ENCODE peak calls at places on chromosomes 3 and 15, in four cellular contexts. One of them, this sample, is unnamed.

GRCh38 chr15:57572463-57572862 is 19.2 kb upstream of the MYZAP start:
- DNase-seq in stomach: no peak
- DNase-seq in Peyer's patch: no peak
- DNase-seq in A549: no peak
- DNase-seq in this sample: no peak

GRCh38 chr15:90209591-90209990 is 8.5 kb downstream of the SEMA4B start:
- DNase-seq in stomach: no peak
- DNase-seq in Peyer's patch: no peak
- DNase-seq in A549: no peak
- DNase-seq in this sample: no peak

GRCh38 chr15:90643301-90643632 is 73.9 kb upstream of the BLM start:
- DNase-seq in stomach: no peak
- DNase-seq in Peyer's patch: no peak
- DNase-seq in A549: no peak
- DNase-seq in this sample: no peak

GRCh38 chr3:9909221-9910013 is 6.8 kb downstream of the IL17RE start:
- DNase-seq in stomach: peak; percentile 40
- DNase-seq in Peyer's patch: no peak
- DNase-seq in A549: no peak
- DNase-seq in this sample: no peak

GRCh38 chr3:127831723-127832172 is 9.4 kb upstream of the MGLL start:
- DNase-seq in stomach: peak; percentile 58
- DNase-seq in Peyer's patch: peak; percentile 70
- DNase-seq in A549: no peak
- DNase-seq in this sample: no peak

GRCh38 chr3:66036586-66037061 is 2.1 kb downstream of the MAGI1 start:
- DNase-seq in stomach: peak; percentile 44
- DNase-seq in Peyer's patch: no peak
- DNase-seq in A549: no peak
- DNase-seq in this sample: no peak

GRCh38 chr3:38227989-38228388 is 37.6 kb upstream of the SLC22A13 start:
- DNase-seq in stomach: no peak
- DNase-seq in Peyer's patch: no peak
- DNase-seq in A549: no peak
- DNase-seq in this sample: no peak

GRCh38 chr15:95558131-95558530 is 772.4 kb upstream of the NR2F2 start:
- DNase-seq in stomach: no peak
- DNase-seq in Peyer's patch: no peak
- DNase-seq in A549: peak; percentile 20
- DNase-seq in this sample: no peak

GRCh38 chr15:33735637-33736247 is 232.6 kb upstream of the CHRM5 start:
- DNase-seq in stomach: peak; percentile 28
- DNase-seq in Peyer's patch: no peak
- DNase-seq in A549: peak; percentile 46
- DNase-seq in this sample: no peak

GRCh38 chr15:25733036-25733855 is 129.9 kb downstream of the ATP10A start:
- DNase-seq in stomach: no peak
- DNase-seq in Peyer's patch: peak; percentile 32
- DNase-seq in A549: no peak
- DNase-seq in this sample: no peak

GRCh38 chr3:40505599-40506462 is at the start of gene ZNF620:
- DNase-seq in stomach: peak; percentile 86
- DNase-seq in Peyer's patch: peak; percentile 82
- DNase-seq in A549: peak; percentile 62
- DNase-seq in this sample: peak; percentile 45

GRCh38 chr15:40495516-40495915 is 24.7 kb downstream of the CHST14 start:
- DNase-seq in stomach: no peak
- DNase-seq in Peyer's patch: no peak
- DNase-seq in A549: no peak
- DNase-seq in this sample: no peak

GRCh38 chr15:65033659-65034269 is 4.3 kb upstream of the MTFMT start:
- DNase-seq in stomach: no peak
- DNase-seq in Peyer's patch: no peak
- DNase-seq in A549: no peak
- DNase-seq in this sample: no peak

GRCh38 chr3:78165876-78166275 is 1126.0 kb downstream of the ROBO2 start:
- DNase-seq in stomach: no peak
- DNase-seq in Peyer's patch: no peak
- DNase-seq in A549: no peak
- DNase-seq in this sample: no peak
- TF ChIP-seq CTCF in stomach: no peak
- TF ChIP-seq CTCF in Peyer's patch: no peak
- TF ChIP-seq CTCF in A549: no peak
- TF ChIP-seq CTCF in this sample: no peak

DNA sequence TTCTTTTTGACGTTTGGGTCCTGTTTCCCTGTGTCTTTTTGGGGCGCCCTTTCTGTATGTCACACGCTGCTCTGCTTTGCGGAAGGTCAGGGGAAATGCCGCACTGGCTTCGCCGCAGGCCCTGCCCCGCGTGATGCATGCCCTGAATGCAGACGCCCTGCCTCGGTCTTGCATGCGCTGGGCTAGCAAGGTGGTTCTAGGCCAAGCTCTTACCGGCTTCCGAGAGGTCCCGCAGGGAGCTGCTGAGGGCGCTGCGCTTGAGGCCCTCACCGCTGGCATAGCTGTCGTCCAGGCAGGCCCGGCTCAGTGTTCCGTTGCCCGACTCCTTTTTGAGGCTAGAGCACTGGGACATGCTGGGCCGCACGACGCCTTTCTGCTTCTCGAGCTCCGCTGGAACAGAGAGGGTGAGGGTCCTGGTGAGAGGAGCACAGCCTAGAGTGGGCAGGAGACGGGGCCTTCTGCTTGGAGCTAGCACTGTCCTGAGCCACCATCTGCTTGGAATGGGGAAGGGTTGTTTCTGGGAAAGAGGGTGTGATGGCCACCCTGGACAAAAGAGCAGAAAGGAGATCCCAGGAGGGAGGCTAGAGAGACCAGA is 66.9 kb upstream of the RPL32 start:
- DNase-seq in stomach: no peak
- DNase-seq in Peyer's patch: no peak
- DNase-seq in A549: no peak
- DNase-seq in this sample: no peak
- TF ChIP-seq POLR2A in stomach: no peak
- TF ChIP-seq POLR2A in Peyer's patch: no peak
- TF ChIP-seq POLR2A in A549: no peak
- TF ChIP-seq POLR2A in this sample: no peak

DNA sequence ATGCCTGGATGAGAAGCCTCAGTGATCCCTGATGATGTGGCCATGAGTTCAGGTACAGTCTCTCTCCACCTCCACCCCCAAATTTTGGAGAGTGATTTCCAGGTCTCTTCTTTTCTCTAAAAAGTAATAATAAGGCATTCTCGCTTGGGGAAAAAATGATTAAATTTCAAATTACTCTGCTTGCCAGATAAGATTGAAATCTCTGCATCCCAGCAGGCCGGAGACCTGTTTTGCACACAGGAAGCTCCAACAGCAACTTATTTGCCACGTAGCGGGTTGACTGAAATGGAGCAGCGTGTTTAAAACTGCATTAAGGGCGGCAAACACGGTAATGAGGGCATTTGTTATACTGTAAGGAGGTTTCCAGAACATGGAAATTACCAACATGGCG is 242.6 kb downstream of the TLE3 start:
- DNase-seq in stomach: no peak
- DNase-seq in Peyer's patch: no peak
- DNase-seq in A549: no peak
- DNase-seq in this sample: no peak
- H3K27ac ChIP-seq in stomach: no peak overlapping the region
- H3K27ac ChIP-seq in Peyer's patch: no peak overlapping the region
- H3K27ac ChIP-seq in A549: no peak overlapping the region
- H3K27ac ChIP-seq in this sample: no peak overlapping the region

GRCh38 chr15:70492240-70493177 is 270.8 kb downstream of the UACA start:
- DNase-seq in stomach: peak; percentile 67
- DNase-seq in Peyer's patch: peak; percentile 54
- DNase-seq in A549: peak; percentile 77
- DNase-seq in this sample: no peak
- TF ChIP-seq CTCF in stomach: no peak
- TF ChIP-seq CTCF in Peyer's patch: no peak
- TF ChIP-seq CTCF in A549: no peak
- TF ChIP-seq CTCF in this sample: no peak

DNA sequence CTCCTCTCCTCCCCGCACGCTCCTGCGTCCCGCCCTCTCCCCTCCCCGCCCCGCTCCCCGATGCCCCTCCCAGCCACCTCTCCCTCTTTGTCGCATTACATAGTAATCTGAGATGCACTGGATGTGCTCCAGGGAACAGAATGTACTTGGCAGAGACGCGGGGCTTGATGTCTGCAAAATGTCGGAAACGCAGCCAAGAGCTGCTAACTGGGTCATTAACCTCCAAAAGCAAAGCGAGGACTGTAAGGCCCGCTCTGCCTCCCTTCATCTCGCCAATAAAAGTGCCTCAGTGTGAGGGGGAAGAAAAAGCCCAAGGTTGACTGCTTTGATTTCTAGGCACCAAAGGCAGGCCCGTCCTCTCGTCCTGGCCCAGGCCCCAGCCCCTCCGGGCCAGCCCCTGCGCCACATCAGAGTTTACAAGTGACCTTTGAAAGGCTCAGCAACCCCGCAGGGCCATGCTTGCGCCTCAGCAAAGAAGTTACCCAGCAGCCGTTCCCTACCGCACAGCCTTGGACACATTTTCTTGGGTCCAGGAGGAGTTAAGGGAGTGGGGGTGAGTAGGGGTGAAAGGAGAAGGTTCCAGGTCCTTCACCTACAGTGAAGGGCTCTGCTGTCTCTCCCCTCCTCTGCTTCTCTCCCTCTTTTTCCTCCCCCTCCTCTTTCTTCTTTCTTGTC is 223.7 kb upstream of the TPRG1 start:
- DNase-seq in stomach: peak; percentile 97
- DNase-seq in Peyer's patch: peak; percentile 87
- DNase-seq in A549: peak; percentile 87
- DNase-seq in this sample: peak; percentile 94
- TF ChIP-seq POLR2A in stomach: no peak
- TF ChIP-seq POLR2A in Peyer's patch: no peak
- TF ChIP-seq POLR2A in A549: no peak
- TF ChIP-seq POLR2A in this sample: peak; percentile 43

DNA sequence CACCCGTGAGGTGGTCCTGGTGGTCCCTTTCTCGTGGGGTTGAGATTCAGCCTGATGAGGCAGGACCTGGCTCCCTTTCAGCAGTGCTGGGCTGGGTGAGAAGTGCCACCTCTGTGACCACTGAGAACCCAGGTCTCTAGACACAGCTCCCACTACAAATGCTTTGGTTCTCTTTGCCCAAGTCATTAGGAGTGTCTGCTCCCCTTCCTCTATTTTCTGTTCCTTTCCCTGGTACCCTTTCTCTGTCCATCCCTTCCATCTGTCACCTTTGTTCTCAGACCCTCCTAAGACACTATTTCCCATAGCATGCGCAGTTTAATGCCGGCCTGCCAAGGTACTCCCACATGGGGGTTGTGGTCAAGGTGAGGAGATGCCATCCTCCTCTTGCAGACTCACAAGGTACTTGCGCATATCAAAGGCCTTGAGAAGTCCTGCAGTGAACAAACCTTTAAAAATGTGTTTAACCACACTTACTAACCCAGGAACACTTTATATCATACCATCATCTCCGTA is 297.7 kb downstream of the LRTM1 start:
- DNase-seq in stomach: no peak
- DNase-seq in Peyer's patch: no peak
- DNase-seq in A549: no peak
- DNase-seq in this sample: no peak
- H3K27ac ChIP-seq in stomach: no peak overlapping the region
- H3K27ac ChIP-seq in Peyer's patch: no peak overlapping the region
- H3K27ac ChIP-seq in A549: no peak overlapping the region
- H3K27ac ChIP-seq in this sample: no peak overlapping the region

DNA sequence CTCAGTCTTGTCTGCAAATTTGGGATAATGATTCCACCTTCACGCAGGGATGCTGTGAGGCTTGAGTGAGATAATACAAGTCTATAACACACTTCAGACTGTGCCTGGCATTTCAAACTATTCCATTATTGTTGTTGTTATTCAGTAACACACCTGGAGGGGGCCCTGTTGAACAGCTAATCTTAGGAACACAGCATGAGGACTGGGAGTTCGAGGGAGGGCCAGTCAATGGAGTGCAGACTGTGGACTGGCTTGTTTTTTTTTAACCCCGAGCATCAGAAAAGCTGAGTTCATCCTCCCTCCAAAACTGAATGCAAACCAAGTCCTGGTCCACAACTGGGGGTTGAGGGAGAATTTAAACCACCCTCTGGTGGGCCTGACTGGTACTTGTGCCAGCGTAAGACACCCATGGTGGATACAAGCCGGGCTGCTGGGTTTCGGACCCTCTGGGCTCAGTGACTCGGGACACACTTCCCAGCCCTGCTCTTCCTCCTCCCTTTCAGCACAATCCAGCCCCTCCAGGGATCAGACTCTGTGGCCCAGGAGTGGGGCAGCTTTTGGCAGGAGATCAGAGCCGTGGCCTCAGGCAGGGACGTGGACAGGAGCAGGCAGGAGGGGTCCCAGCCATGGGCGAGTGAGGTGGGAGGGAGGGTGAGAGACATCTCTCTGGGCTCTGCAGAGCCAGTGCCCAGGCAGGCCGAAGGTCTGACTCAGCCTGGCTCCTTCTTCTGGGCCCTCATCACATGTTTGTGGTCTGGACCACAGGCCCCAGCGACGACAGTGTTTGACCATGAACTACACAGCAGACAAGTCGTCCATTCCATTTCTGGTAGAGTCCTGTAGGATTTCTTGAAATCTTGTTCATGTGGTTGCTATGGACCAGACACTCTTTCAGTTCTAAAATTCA is 36.3 kb upstream of the MEX3B start:
- DNase-seq in stomach: no peak
- DNase-seq in Peyer's patch: no peak
- DNase-seq in A549: no peak
- DNase-seq in this sample: no peak
- TF ChIP-seq CTCF in stomach: no peak
- TF ChIP-seq CTCF in Peyer's patch: no peak
- TF ChIP-seq CTCF in A549: no peak
- TF ChIP-seq CTCF in this sample: no peak

GRCh38 chr3:102736288-102736960 is 301.6 kb downstream of the ZPLD1 start:
- DNase-seq in stomach: no peak
- DNase-seq in Peyer's patch: no peak
- DNase-seq in A549: no peak
- DNase-seq in this sample: no peak

GRCh38 chr3:102737353-102737752 is 302.5 kb downstream of the ZPLD1 start:
- DNase-seq in stomach: no peak
- DNase-seq in Peyer's patch: no peak
- DNase-seq in A549: no peak
- DNase-seq in this sample: no peak

GRCh38 chr3:102733811-102734574 is 299.2 kb downstream of the ZPLD1 start:
- DNase-seq in stomach: no peak
- DNase-seq in Peyer's patch: no peak
- DNase-seq in A549: no peak
- DNase-seq in this sample: no peak

GRCh38 chr3:102741105-102741504 is 306.3 kb downstream of the ZPLD1 start:
- DNase-seq in stomach: no peak
- DNase-seq in Peyer's patch: no peak
- DNase-seq in A549: no peak
- DNase-seq in this sample: no peak

GRCh38 chr3:102736961-102737304 is 302.1 kb downstream of the ZPLD1 start:
- DNase-seq in stomach: no peak
- DNase-seq in Peyer's patch: no peak
- DNase-seq in A549: no peak
- DNase-seq in this sample: no peak
- TF ChIP-seq POLR2A in stomach: no peak
- TF ChIP-seq POLR2A in Peyer's patch: no peak
- TF ChIP-seq POLR2A in A549: no peak
- TF ChIP-seq POLR2A in this sample: no peak

This sample was measured in tibial nerve.